ENCODE peak calls at places on chromosomes 1 and 21, in eight cellular contexts. One of them, this sample, is unnamed.

GRCh38 chr1:248838357-248839167 is 538 bp downstream of the ZNF672 start:
- DNase-seq in MM.1S: peak
- DNase-seq in uterus: peak
- DNase-seq in Calu3: peak
- DNase-seq in transverse colon: peak
- DNase-seq in PC-9: peak
- DNase-seq in cardiac muscle cell: peak
- DNase-seq in tibial nerve: peak
- DNase-seq in this sample: peak

GRCh38 chr1:88726697-88727096 is 42.6 kb downstream of the PKN2 start:
- DNase-seq in MM.1S: no peak
- DNase-seq in uterus: no peak
- DNase-seq in Calu3: no peak
- DNase-seq in transverse colon: no peak
- DNase-seq in PC-9: no peak
- DNase-seq in cardiac muscle cell: no peak
- DNase-seq in tibial nerve: no peak
- DNase-seq in this sample: no peak

GRCh38 chr21:44455524-44456206 is 355 bp downstream of the LRRC3 start:
- DNase-seq in MM.1S: no peak
- DNase-seq in uterus: no peak
- DNase-seq in Calu3: peak
- DNase-seq in transverse colon: peak
- DNase-seq in PC-9: peak
- DNase-seq in cardiac muscle cell: peak
- DNase-seq in tibial nerve: no peak
- DNase-seq in this sample: no peak

GRCh38 chr1:147851149-147851548 is 51.4 kb upstream of the GJA8 start:
- DNase-seq in MM.1S: no peak
- DNase-seq in uterus: no peak
- DNase-seq in Calu3: peak
- DNase-seq in transverse colon: no peak
- DNase-seq in PC-9: no peak
- DNase-seq in cardiac muscle cell: peak
- DNase-seq in tibial nerve: no peak
- DNase-seq in this sample: no peak

GRCh38 chr1:245153081-245153644 is 1.6 kb upstream of the KIF26B start:
- DNase-seq in MM.1S: peak
- DNase-seq in uterus: peak
- DNase-seq in Calu3: peak
- DNase-seq in transverse colon: peak
- DNase-seq in PC-9: peak
- DNase-seq in cardiac muscle cell: peak
- DNase-seq in tibial nerve: no peak
- DNase-seq in this sample: no peak

GRCh38 chr1:154350383-154350782 is 25.1 kb downstream of the ATP8B2 start:
- DNase-seq in MM.1S: peak
- DNase-seq in uterus: no peak
- DNase-seq in Calu3: no peak
- DNase-seq in transverse colon: peak
- DNase-seq in PC-9: no peak
- DNase-seq in cardiac muscle cell: no peak
- DNase-seq in tibial nerve: no peak
- DNase-seq in this sample: no peak

GRCh38 chr1:16459503-16459902 is 19.0 kb downstream of the NECAP2 start:
- DNase-seq in MM.1S: no peak
- DNase-seq in uterus: no peak
- DNase-seq in Calu3: no peak
- DNase-seq in transverse colon: no peak
- DNase-seq in PC-9: no peak
- DNase-seq in cardiac muscle cell: no peak
- DNase-seq in tibial nerve: no peak
- DNase-seq in this sample: no peak

GRCh38 chr1:43558346-43558841 is 27.7 kb downstream of the PTPRF start:
- DNase-seq in MM.1S: no peak
- DNase-seq in uterus: peak
- DNase-seq in Calu3: no peak
- DNase-seq in transverse colon: peak
- DNase-seq in PC-9: no peak
- DNase-seq in cardiac muscle cell: peak
- DNase-seq in tibial nerve: no peak
- DNase-seq in this sample: no peak

GRCh38 chr1:68121536-68121935 is 71.1 kb upstream of the DIRAS3 start:
- DNase-seq in MM.1S: no peak
- DNase-seq in uterus: no peak
- DNase-seq in Calu3: no peak
- DNase-seq in transverse colon: no peak
- DNase-seq in PC-9: no peak
- DNase-seq in cardiac muscle cell: peak
- DNase-seq in tibial nerve: no peak
- DNase-seq in this sample: no peak

GRCh38 chr1:154941332-154941995 is 4.9 kb upstream of the PMVK start:
- DNase-seq in MM.1S: no peak
- DNase-seq in uterus: no peak
- DNase-seq in Calu3: no peak
- DNase-seq in transverse colon: no peak
- DNase-seq in PC-9: no peak
- DNase-seq in cardiac muscle cell: no peak
- DNase-seq in tibial nerve: no peak
- DNase-seq in this sample: no peak

GRCh38 chr1:34591751-34592629 is 162.9 kb upstream of the GJB5 start:
- DNase-seq in MM.1S: no peak
- DNase-seq in uterus: no peak
- DNase-seq in Calu3: no peak
- DNase-seq in transverse colon: no peak
- DNase-seq in PC-9: no peak
- DNase-seq in cardiac muscle cell: no peak
- DNase-seq in tibial nerve: no peak
- DNase-seq in this sample: no peak
- TF ChIP-seq CTCF in MM.1S: peak
- TF ChIP-seq CTCF in uterus: no peak
- TF ChIP-seq CTCF in Calu3: no peak
- TF ChIP-seq CTCF in transverse colon: no peak
- TF ChIP-seq CTCF in PC-9: no peak
- TF ChIP-seq CTCF in cardiac muscle cell: no peak
- TF ChIP-seq CTCF in tibial nerve: no peak
- TF ChIP-seq CTCF in this sample: no peak

GRCh38 chr1:213070399-213070798 is 19.4 kb downstream of the RPS6KC1 start:
- DNase-seq in MM.1S: peak
- DNase-seq in uterus: no peak
- DNase-seq in Calu3: peak
- DNase-seq in transverse colon: no peak
- DNase-seq in PC-9: no peak
- DNase-seq in cardiac muscle cell: peak
- DNase-seq in tibial nerve: no peak
- DNase-seq in this sample: no peak
- TF ChIP-seq CTCF in MM.1S: peak
- TF ChIP-seq CTCF in uterus: no peak
- TF ChIP-seq CTCF in Calu3: no peak
- TF ChIP-seq CTCF in transverse colon: no peak
- TF ChIP-seq CTCF in PC-9: no peak
- TF ChIP-seq CTCF in cardiac muscle cell: peak
- TF ChIP-seq CTCF in tibial nerve: no peak
- TF ChIP-seq CTCF in this sample: no peak

DNA sequence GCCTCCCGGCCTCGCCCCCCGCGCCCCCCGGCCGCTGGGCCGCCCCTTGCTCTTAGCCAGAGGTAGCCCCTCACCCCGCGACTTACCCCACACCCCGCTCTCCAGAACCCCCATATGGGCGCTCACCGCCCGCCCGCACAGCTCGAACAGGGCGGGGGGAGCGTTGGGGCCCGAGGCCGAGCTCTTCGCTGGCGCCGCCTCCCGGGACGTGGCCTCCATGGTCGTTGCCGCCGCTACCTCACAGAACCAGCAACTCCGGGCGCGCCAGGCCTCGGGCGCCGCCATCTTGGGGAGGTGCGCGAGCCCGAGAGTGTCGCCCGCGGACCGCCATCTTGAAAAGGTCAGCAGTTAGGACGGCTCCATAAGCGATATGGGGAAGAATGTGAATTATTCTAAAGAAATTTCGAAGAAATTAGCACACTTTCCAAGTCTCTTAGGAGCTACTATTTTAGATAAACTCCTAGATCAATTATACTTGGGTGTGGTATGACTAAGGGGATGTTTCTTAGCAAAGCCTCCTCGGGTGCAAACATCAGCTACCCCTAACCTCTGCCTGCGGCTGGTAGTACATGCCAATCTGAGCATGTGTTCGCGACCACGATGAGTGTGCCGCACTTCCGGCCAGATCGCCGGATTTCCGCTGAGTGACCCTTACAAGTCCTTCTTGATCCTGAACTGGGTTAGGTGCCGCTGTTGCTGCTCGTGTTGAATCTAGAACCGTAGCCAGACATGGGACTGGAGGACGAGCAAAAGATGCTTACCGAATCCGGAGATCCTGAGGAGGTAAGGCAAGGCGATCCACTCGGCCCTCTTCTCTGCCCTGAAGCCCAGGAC is at the start of the genes LRRC41 and UQCRH:
- DNase-seq in MM.1S: peak
- DNase-seq in uterus: peak
- DNase-seq in Calu3: peak
- DNase-seq in transverse colon: peak
- DNase-seq in PC-9: peak
- DNase-seq in cardiac muscle cell: peak
- DNase-seq in tibial nerve: peak
- DNase-seq in this sample: peak
- TF ChIP-seq CTCF in MM.1S: no peak
- TF ChIP-seq CTCF in uterus: no peak
- TF ChIP-seq CTCF in Calu3: no peak
- TF ChIP-seq CTCF in transverse colon: no peak
- TF ChIP-seq CTCF in PC-9: peak
- TF ChIP-seq CTCF in cardiac muscle cell: no peak
- TF ChIP-seq CTCF in tibial nerve: no peak
- TF ChIP-seq CTCF in this sample: no peak

GRCh38 chr1:31640179-31640578 is 4.5 kb downstream of the PEF1 start:
- DNase-seq in MM.1S: no peak
- DNase-seq in uterus: no peak
- DNase-seq in Calu3: no peak
- DNase-seq in transverse colon: no peak
- DNase-seq in PC-9: no peak
- DNase-seq in cardiac muscle cell: no peak
- DNase-seq in tibial nerve: no peak
- DNase-seq in this sample: no peak
- TF ChIP-seq CTCF in MM.1S: no peak
- TF ChIP-seq CTCF in uterus: no peak
- TF ChIP-seq CTCF in Calu3: no peak
- TF ChIP-seq CTCF in transverse colon: no peak
- TF ChIP-seq CTCF in PC-9: no peak
- TF ChIP-seq CTCF in cardiac muscle cell: no peak
- TF ChIP-seq CTCF in tibial nerve: no peak
- TF ChIP-seq CTCF in this sample: no peak

GRCh38 chr1:179369751-179370341 is 4.1 kb downstream of the AXDND1 start:
- DNase-seq in MM.1S: peak
- DNase-seq in uterus: no peak
- DNase-seq in Calu3: peak
- DNase-seq in transverse colon: peak
- DNase-seq in PC-9: peak
- DNase-seq in cardiac muscle cell: peak
- DNase-seq in tibial nerve: no peak
- DNase-seq in this sample: no peak

GRCh38 chr1:179366093-179366800 is 476 bp downstream of the AXDND1 start:
- DNase-seq in MM.1S: peak
- DNase-seq in uterus: no peak
- DNase-seq in Calu3: no peak
- DNase-seq in transverse colon: no peak
- DNase-seq in PC-9: no peak
- DNase-seq in cardiac muscle cell: peak
- DNase-seq in tibial nerve: no peak
- DNase-seq in this sample: no peak

GRCh38 chr1:179365342-179366092 is at the start of gene AXDND1:
- DNase-seq in MM.1S: peak
- DNase-seq in uterus: peak
- DNase-seq in Calu3: peak
- DNase-seq in transverse colon: peak
- DNase-seq in PC-9: peak
- DNase-seq in cardiac muscle cell: peak
- DNase-seq in tibial nerve: peak
- DNase-seq in this sample: peak
- TF ChIP-seq CTCF in MM.1S: no peak
- TF ChIP-seq CTCF in uterus: peak
- TF ChIP-seq CTCF in Calu3: no peak
- TF ChIP-seq CTCF in transverse colon: no peak
- TF ChIP-seq CTCF in PC-9: peak
- TF ChIP-seq CTCF in cardiac muscle cell: no peak
- TF ChIP-seq CTCF in tibial nerve: no peak
- TF ChIP-seq CTCF in this sample: no peak

DNA sequence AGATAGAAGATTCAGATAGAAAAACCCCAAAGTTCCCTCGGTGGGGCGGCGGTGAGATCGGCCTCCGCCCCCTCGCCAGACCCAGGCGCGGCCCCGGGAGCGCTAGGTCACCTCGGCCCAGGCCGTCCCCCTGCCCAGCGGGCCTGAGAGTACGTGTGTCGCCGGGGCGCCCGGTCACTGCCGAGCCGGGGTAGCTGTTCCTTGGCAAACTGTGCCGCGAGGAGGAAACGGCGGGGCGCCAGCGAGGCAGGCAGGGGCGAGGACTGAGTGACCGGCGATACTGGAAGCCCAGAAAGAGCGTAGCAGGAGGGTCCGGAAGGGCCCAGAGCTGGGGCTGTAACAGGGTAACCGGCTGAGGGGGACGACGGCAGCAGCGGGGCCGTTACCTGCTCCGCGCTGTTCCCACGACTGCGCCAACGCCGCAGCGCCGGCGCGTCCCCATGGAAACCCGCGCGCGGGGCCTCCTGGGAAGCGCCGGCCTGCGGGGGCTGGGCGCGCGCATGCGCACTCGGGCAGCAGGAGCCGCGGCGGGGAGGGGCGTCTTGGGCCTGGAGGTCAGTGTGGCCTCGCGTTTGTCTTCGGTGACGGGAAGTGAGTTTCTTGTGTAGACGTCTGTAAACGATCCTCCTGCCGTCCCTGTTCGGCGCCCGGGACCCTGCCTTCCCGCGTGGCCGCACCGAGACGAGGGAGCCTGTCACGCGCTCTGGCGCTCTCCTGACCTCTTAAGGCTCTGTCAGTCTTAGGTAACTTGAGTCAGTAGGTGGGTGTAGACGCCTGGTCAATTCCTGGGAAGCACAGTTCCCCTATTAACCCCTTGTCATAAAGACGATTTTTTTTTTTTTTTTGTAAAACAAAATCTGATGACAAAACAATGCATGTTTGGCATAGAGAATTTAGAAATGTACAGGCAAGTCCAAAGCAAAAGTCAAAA is at the start of gene LCA5L:
- DNase-seq in MM.1S: peak
- DNase-seq in uterus: peak
- DNase-seq in Calu3: peak
- DNase-seq in transverse colon: peak
- DNase-seq in PC-9: peak
- DNase-seq in cardiac muscle cell: peak
- DNase-seq in tibial nerve: peak
- DNase-seq in this sample: peak
- TF ChIP-seq CTCF in MM.1S: peak
- TF ChIP-seq CTCF in uterus: peak
- TF ChIP-seq CTCF in Calu3: no peak
- TF ChIP-seq CTCF in transverse colon: no peak
- TF ChIP-seq CTCF in PC-9: no peak
- TF ChIP-seq CTCF in cardiac muscle cell: no peak
- TF ChIP-seq CTCF in tibial nerve: no peak
- TF ChIP-seq CTCF in this sample: no peak

GRCh38 chr1:203573730-203574129 is 52.9 kb upstream of the ATP2B4 start:
- DNase-seq in MM.1S: no peak
- DNase-seq in uterus: no peak
- DNase-seq in Calu3: no peak
- DNase-seq in transverse colon: no peak
- DNase-seq in PC-9: no peak
- DNase-seq in cardiac muscle cell: no peak
- DNase-seq in tibial nerve: no peak
- DNase-seq in this sample: no peak
- TF ChIP-seq CTCF in MM.1S: no peak
- TF ChIP-seq CTCF in uterus: no peak
- TF ChIP-seq CTCF in Calu3: no peak
- TF ChIP-seq CTCF in transverse colon: no peak
- TF ChIP-seq CTCF in PC-9: no peak
- TF ChIP-seq CTCF in cardiac muscle cell: no peak
- TF ChIP-seq CTCF in tibial nerve: no peak
- TF ChIP-seq CTCF in this sample: no peak

This sample was measured in omental fat pad.